ENCODE peak calls at places on chromosome 16, in seven cellular contexts. One of them, this sample, is unnamed.

GRCh38 chr16:83992624-83993023 is 24.6 kb downstream of the NECAB2 start:
- DNase-seq in HFF-Myc: no peak
- DNase-seq in T47D: peak; percentile 45
- DNase-seq in germinal center: no peak
- DNase-seq in spleen: no peak
- DNase-seq in RPMI7951: peak; percentile 31
- DNase-seq in T follicular helper cell: no peak
- DNase-seq in this sample: no peak

GRCh38 chr16:85563515-85564276 is 49.4 kb upstream of the GSE1 start:
- DNase-seq in HFF-Myc: no peak
- DNase-seq in T47D: peak; percentile 63
- DNase-seq in germinal center: no peak
- DNase-seq in spleen: peak; percentile 88
- DNase-seq in RPMI7951: peak; percentile 82
- DNase-seq in T follicular helper cell: no peak
- DNase-seq in this sample: peak; percentile 83

GRCh38 chr16:55263271-55264250 is 60.4 kb upstream of the IRX6 start:
- DNase-seq in HFF-Myc: no peak
- DNase-seq in T47D: no peak
- DNase-seq in germinal center: no peak
- DNase-seq in spleen: no peak
- DNase-seq in RPMI7951: no peak
- DNase-seq in T follicular helper cell: no peak
- DNase-seq in this sample: no peak

GRCh38 chr16:77298638-77299360 is 99.6 kb downstream of the SYCE1L start:
- DNase-seq in HFF-Myc: peak; percentile 53
- DNase-seq in T47D: peak; percentile 16
- DNase-seq in germinal center: no peak
- DNase-seq in spleen: no peak
- DNase-seq in RPMI7951: peak; percentile 87
- DNase-seq in T follicular helper cell: no peak
- DNase-seq in this sample: no peak

GRCh38 chr16:84176192-84177053 is 10.4 kb downstream of the TAF1C start:
- DNase-seq in HFF-Myc: no peak
- DNase-seq in T47D: no peak
- DNase-seq in germinal center: no peak
- DNase-seq in spleen: no peak
- DNase-seq in RPMI7951: no peak
- DNase-seq in T follicular helper cell: no peak
- DNase-seq in this sample: no peak

GRCh38 chr16:28596840-28597691 is at the start of gene SULT1A2:
- DNase-seq in HFF-Myc: no peak
- DNase-seq in T47D: peak; percentile 85
- DNase-seq in germinal center: no peak
- DNase-seq in spleen: peak; percentile 59
- DNase-seq in RPMI7951: no peak
- DNase-seq in T follicular helper cell: no peak
- DNase-seq in this sample: no peak

GRCh38 chr16:77834600-77834963 is 46.2 kb downstream of the VAT1L start:
- DNase-seq in HFF-Myc: no peak
- DNase-seq in T47D: no peak
- DNase-seq in germinal center: no peak
- DNase-seq in spleen: no peak
- DNase-seq in RPMI7951: peak; percentile 87
- DNase-seq in T follicular helper cell: no peak
- DNase-seq in this sample: no peak

GRCh38 chr16:14024300-14024699 is 46.8 kb upstream of the MRTFB start:
- DNase-seq in HFF-Myc: no peak
- DNase-seq in T47D: peak; percentile 31
- DNase-seq in germinal center: no peak
- DNase-seq in spleen: no peak
- DNase-seq in RPMI7951: no peak
- DNase-seq in T follicular helper cell: no peak
- DNase-seq in this sample: no peak

GRCh38 chr16:13984794-13985193 is 64.8 kb downstream of the ERCC4 start:
- DNase-seq in HFF-Myc: no peak
- DNase-seq in T47D: no peak
- DNase-seq in germinal center: no peak
- DNase-seq in spleen: no peak
- DNase-seq in RPMI7951: no peak
- DNase-seq in T follicular helper cell: no peak
- DNase-seq in this sample: no peak

GRCh38 chr16:30896203-30896889 is at the start of gene CTF1:
- DNase-seq in HFF-Myc: peak; percentile 53
- DNase-seq in T47D: peak; percentile 95
- DNase-seq in germinal center: no peak
- DNase-seq in spleen: peak; percentile 89
- DNase-seq in RPMI7951: peak; percentile 45
- DNase-seq in T follicular helper cell: no peak
- DNase-seq in this sample: no peak

GRCh38 chr16:82452002-82452741 is 174.6 kb upstream of the CDH13 start:
- DNase-seq in HFF-Myc: no peak
- DNase-seq in T47D: no peak
- DNase-seq in germinal center: no peak
- DNase-seq in spleen: no peak
- DNase-seq in RPMI7951: no peak
- DNase-seq in T follicular helper cell: no peak
- DNase-seq in this sample: no peak

GRCh38 chr16:86026136-86026905 is 127.4 kb downstream of the IRF8 start:
- DNase-seq in HFF-Myc: no peak
- DNase-seq in T47D: no peak
- DNase-seq in germinal center: no peak
- DNase-seq in spleen: no peak
- DNase-seq in RPMI7951: no peak
- DNase-seq in T follicular helper cell: no peak
- DNase-seq in this sample: no peak

GRCh38 chr16:70481929-70482536 is 27.6 kb downstream of the FCSK start:
- DNase-seq in HFF-Myc: no peak
- DNase-seq in T47D: no peak
- DNase-seq in germinal center: no peak
- DNase-seq in spleen: no peak
- DNase-seq in RPMI7951: peak; percentile 83
- DNase-seq in T follicular helper cell: no peak
- DNase-seq in this sample: no peak

GRCh38 chr16:77686385-77686784 is 35.9 kb upstream of the NUDT7 start:
- DNase-seq in HFF-Myc: no peak
- DNase-seq in T47D: peak; percentile 4
- DNase-seq in germinal center: no peak
- DNase-seq in spleen: no peak
- DNase-seq in RPMI7951: peak; percentile 42
- DNase-seq in T follicular helper cell: no peak
- DNase-seq in this sample: no peak

GRCh38 chr16:28974007-28974436 is 556 bp upstream of the SPNS1 start:
- DNase-seq in HFF-Myc: peak; percentile 29
- DNase-seq in T47D: peak; percentile 76
- DNase-seq in germinal center: no peak
- DNase-seq in spleen: peak; percentile 78
- DNase-seq in RPMI7951: peak; percentile 65
- DNase-seq in T follicular helper cell: no peak
- DNase-seq in this sample: peak; percentile 65

GRCh38 chr16:58197314-58198012 is 443 bp downstream of the CSNK2A2 start:
- DNase-seq in HFF-Myc: no peak
- DNase-seq in T47D: no peak
- DNase-seq in germinal center: peak; percentile 39
- DNase-seq in spleen: peak; percentile 80
- DNase-seq in RPMI7951: no peak
- DNase-seq in T follicular helper cell: no peak
- DNase-seq in this sample: peak; percentile 29

GRCh38 chr16:11621920-11622651 is 35.4 kb upstream of the LITAF start:
- DNase-seq in HFF-Myc: no peak
- DNase-seq in T47D: no peak
- DNase-seq in germinal center: peak; percentile 58
- DNase-seq in spleen: peak; percentile 88
- DNase-seq in RPMI7951: no peak
- DNase-seq in T follicular helper cell: peak; percentile 15
- DNase-seq in this sample: no peak

GRCh38 chr16:30376508-30376907 is 1.9 kb downstream of the MYL11 start:
- DNase-seq in HFF-Myc: no peak
- DNase-seq in T47D: no peak
- DNase-seq in germinal center: no peak
- DNase-seq in spleen: no peak
- DNase-seq in RPMI7951: no peak
- DNase-seq in T follicular helper cell: no peak
- DNase-seq in this sample: no peak

GRCh38 chr16:5490499-5490898 is 392.9 kb upstream of the EEF2KMT start:
- DNase-seq in HFF-Myc: no peak
- DNase-seq in T47D: peak; percentile 51
- DNase-seq in germinal center: peak; percentile 9
- DNase-seq in spleen: no peak
- DNase-seq in RPMI7951: no peak
- DNase-seq in T follicular helper cell: no peak
- DNase-seq in this sample: no peak

GRCh38 chr16:86664518-86665318 is 86.4 kb downstream of the FOXL1 start:
- DNase-seq in HFF-Myc: peak; percentile 95
- DNase-seq in T47D: no peak
- DNase-seq in germinal center: no peak
- DNase-seq in spleen: no peak
- DNase-seq in RPMI7951: peak; percentile 100
- DNase-seq in T follicular helper cell: no peak
- DNase-seq in this sample: no peak

GRCh38 chr16:53773881-53774280 is 69.9 kb downstream of the FTO start:
- DNase-seq in HFF-Myc: no peak
- DNase-seq in T47D: no peak
- DNase-seq in germinal center: no peak
- DNase-seq in spleen: no peak
- DNase-seq in RPMI7951: peak; percentile 41
- DNase-seq in T follicular helper cell: no peak
- DNase-seq in this sample: no peak

GRCh38 chr16:83561876-83562275 is 245.9 kb upstream of the HSBP1 start:
- DNase-seq in HFF-Myc: no peak
- DNase-seq in T47D: peak; percentile 78
- DNase-seq in germinal center: no peak
- DNase-seq in spleen: no peak
- DNase-seq in RPMI7951: peak; percentile 58
- DNase-seq in T follicular helper cell: no peak
- DNase-seq in this sample: no peak

GRCh38 chr16:80158766-80159165 is 382.0 kb upstream of the DYNLRB2 start:
- DNase-seq in HFF-Myc: peak; percentile 44
- DNase-seq in T47D: no peak
- DNase-seq in germinal center: no peak
- DNase-seq in spleen: no peak
- DNase-seq in RPMI7951: peak; percentile 88
- DNase-seq in T follicular helper cell: no peak
- DNase-seq in this sample: no peak

GRCh38 chr16:27671410-27671809 is 121.5 kb downstream of the KATNIP start:
- DNase-seq in HFF-Myc: no peak
- DNase-seq in T47D: no peak
- DNase-seq in germinal center: no peak
- DNase-seq in spleen: no peak
- DNase-seq in RPMI7951: no peak
- DNase-seq in T follicular helper cell: no peak
- DNase-seq in this sample: no peak

GRCh38 chr16:1832831-1833454 is 5.9 kb downstream of the FAHD1 start:
- DNase-seq in HFF-Myc: no peak
- DNase-seq in T47D: no peak
- DNase-seq in germinal center: no peak
- DNase-seq in spleen: peak; percentile 18
- DNase-seq in RPMI7951: no peak
- DNase-seq in T follicular helper cell: no peak
- DNase-seq in this sample: no peak

GRCh38 chr16:4693956-4694663 is 748 bp downstream of the NUDT16L1 start:
- DNase-seq in HFF-Myc: peak; percentile 22
- DNase-seq in T47D: peak; percentile 80
- DNase-seq in germinal center: peak; percentile 79
- DNase-seq in spleen: peak; percentile 90
- DNase-seq in RPMI7951: peak; percentile 43
- DNase-seq in T follicular helper cell: peak; percentile 29
- DNase-seq in this sample: peak; percentile 64

GRCh38 chr16:67286441-67287235 is 7.3 kb downstream of the PLEKHG4 start:
- DNase-seq in HFF-Myc: no peak
- DNase-seq in T47D: no peak
- DNase-seq in germinal center: no peak
- DNase-seq in spleen: no peak
- DNase-seq in RPMI7951: peak; percentile 39
- DNase-seq in T follicular helper cell: no peak
- DNase-seq in this sample: no peak

GRCh38 chr16:68091604-68092261 is 6.6 kb downstream of the NFATC3 start:
- DNase-seq in HFF-Myc: peak; percentile 75
- DNase-seq in T47D: peak; percentile 59
- DNase-seq in germinal center: no peak
- DNase-seq in spleen: no peak
- DNase-seq in RPMI7951: peak; percentile 9
- DNase-seq in T follicular helper cell: no peak
- DNase-seq in this sample: no peak

GRCh38 chr16:79651363-79651762 is 50.8 kb upstream of the MAF start:
- DNase-seq in HFF-Myc: no peak
- DNase-seq in T47D: no peak
- DNase-seq in germinal center: no peak
- DNase-seq in spleen: no peak
- DNase-seq in RPMI7951: peak; percentile 93
- DNase-seq in T follicular helper cell: no peak
- DNase-seq in this sample: no peak

GRCh38 chr16:54568897-54569807 is 282.6 kb upstream of the IRX3 start:
- DNase-seq in HFF-Myc: no peak
- DNase-seq in T47D: no peak
- DNase-seq in germinal center: no peak
- DNase-seq in spleen: no peak
- DNase-seq in RPMI7951: no peak
- DNase-seq in T follicular helper cell: no peak
- DNase-seq in this sample: no peak

GRCh38 chr16:74740795-74741304 is 33.8 kb downstream of the FA2H start:
- DNase-seq in HFF-Myc: no peak
- DNase-seq in T47D: no peak
- DNase-seq in germinal center: no peak
- DNase-seq in spleen: peak; percentile 84
- DNase-seq in RPMI7951: peak; percentile 20
- DNase-seq in T follicular helper cell: no peak
- DNase-seq in this sample: no peak

GRCh38 chr16:85567101-85567866 is 45.8 kb upstream of the GSE1 start:
- DNase-seq in HFF-Myc: no peak
- DNase-seq in T47D: peak; percentile 84
- DNase-seq in germinal center: no peak
- DNase-seq in spleen: no peak
- DNase-seq in RPMI7951: no peak
- DNase-seq in T follicular helper cell: no peak
- DNase-seq in this sample: no peak

GRCh38 chr16:20899503-20900298 is 457 bp downstream of the DCUN1D3 start:
- DNase-seq in HFF-Myc: no peak
- DNase-seq in T47D: no peak
- DNase-seq in germinal center: no peak
- DNase-seq in spleen: peak; percentile 87
- DNase-seq in RPMI7951: no peak
- DNase-seq in T follicular helper cell: no peak
- DNase-seq in this sample: peak; percentile 28

GRCh38 chr16:3774156-3774767 is 56.9 kb upstream of the TRAP1 start:
- DNase-seq in HFF-Myc: peak; percentile 11
- DNase-seq in T47D: no peak
- DNase-seq in germinal center: no peak
- DNase-seq in spleen: no peak
- DNase-seq in RPMI7951: no peak
- DNase-seq in T follicular helper cell: no peak
- DNase-seq in this sample: no peak

GRCh38 chr16:30557397-30557949 is 701 bp downstream of the ZNF764 start:
- DNase-seq in HFF-Myc: no peak
- DNase-seq in T47D: no peak
- DNase-seq in germinal center: peak; percentile 54
- DNase-seq in spleen: no peak
- DNase-seq in RPMI7951: no peak
- DNase-seq in T follicular helper cell: no peak
- DNase-seq in this sample: no peak

GRCh38 chr16:71762186-71762585 is 37.7 kb upstream of the PHLPP2 start:
- DNase-seq in HFF-Myc: peak; percentile 9
- DNase-seq in T47D: no peak
- DNase-seq in germinal center: no peak
- DNase-seq in spleen: no peak
- DNase-seq in RPMI7951: no peak
- DNase-seq in T follicular helper cell: no peak
- DNase-seq in this sample: no peak

This sample was measured in HuH-7.5.